ENCODE peak calls at places on chromosome 22, in eight cellular contexts. G, M, R, W, D, S, H and T are unnamed samples.

GRCh38 chr22:26718905-26719304 is 61.5 kb downstream of the MIAT start:
- DNase-seq in G (peak), M (no peak), R (peak), W (no peak), D (no peak), S (no peak), H (peak), T (no peak)

GRCh38 chr22:45006873-45007246 is 2.9 kb downstream of the PHF21B start:
- DNase-seq in G (no peak), M (no peak), R (no peak), W (no peak), D (no peak), S (peak), H (no peak), T (peak)

GRCh38 chr22:21968452-21969129 is 14.0 kb downstream of the TOP3B start:
- DNase-seq in G (no peak), M (no peak), R (no peak), W (no peak), D (no peak), S (no peak), H (no peak), T (no peak)

GRCh38 chr22:27327497-27327896 is 474.1 kb downstream of the MN1 start:
- DNase-seq in G (no peak), M (no peak), R (no peak), W (no peak), D (no peak), S (no peak), H (no peak), T (no peak)

GRCh38 chr22:42296381-42296853 is 26.0 kb upstream of the TCF20 start:
- DNase-seq in G (no peak), M (no peak), R (no peak), W (no peak), D (no peak), S (peak), H (no peak), T (peak)

GRCh38 chr22:25748704-25749103 is 6.7 kb downstream of the MYO18B start:
- DNase-seq in G (no peak), M (no peak), R (no peak), W (no peak), D (no peak), S (no peak), H (no peak), T (no peak)

GRCh38 chr22:27113211-27114030 is 456.0 kb downstream of the MIAT start:
- DNase-seq in G (peak), M (peak), R (peak), W (peak), D (peak), S (peak), H (peak), T (peak)

GRCh38 chr22:28398355-28398754 is 281.3 kb downstream of the TTC28 start:
- DNase-seq in G (no peak), M (no peak), R (no peak), W (no peak), D (no peak), S (no peak), H (no peak), T (no peak)

GRCh38 chr22:42757475-42757874 is 36.8 kb upstream of the A4GALT start:
- DNase-seq in G (peak), M (no peak), R (no peak), W (no peak), D (no peak), S (no peak), H (no peak), T (no peak)

GRCh38 chr22:30396871-30397655 is at the start of gene SEC14L2:
- DNase-seq in G (peak), M (peak), R (peak), W (peak), D (peak), S (peak), H (peak), T (peak)

GRCh38 chr22:28925916-28926315 is 42.5 kb downstream of the ZNRF3 start:
- DNase-seq in G (no peak), M (no peak), R (no peak), W (no peak), D (no peak), S (no peak), H (no peak), T (no peak)

GRCh38 chr22:28032896-28033295 is 113.8 kb upstream of the PITPNB start:
- DNase-seq in G (no peak), M (no peak), R (no peak), W (no peak), D (no peak), S (no peak), H (peak), T (no peak)

GRCh38 chr22:46542011-46542985 is 4.9 kb upstream of the CELSR1 start:
- DNase-seq in G (peak), M (peak), R (peak), W (peak), D (no peak), S (peak), H (peak), T (peak)

GRCh38 chr22:41076857-41077256 is 15.5 kb upstream of the EP300 start:
- DNase-seq in G (no peak), M (no peak), R (no peak), W (no peak), D (no peak), S (no peak), H (no peak), T (no peak)

GRCh38 chr22:26722159-26722558 is 64.8 kb downstream of the MIAT start:
- DNase-seq in G (peak), M (no peak), R (peak), W (no peak), D (no peak), S (no peak), H (no peak), T (no peak)

GRCh38 chr22:47610766-47611165 is 848.3 kb downstream of the TBC1D22A start:
- DNase-seq in G (no peak), M (no peak), R (no peak), W (no peak), D (no peak), S (no peak), H (no peak), T (no peak)

GRCh38 chr22:42080287-42080686 is 787 bp downstream of the SMDT1 start:
- DNase-seq in G (peak), M (peak), R (peak), W (no peak), D (no peak), S (no peak), H (peak), T (no peak)

GRCh38 chr22:33451851-33452469 is 393.8 kb upstream of the SYN3 start:
- DNase-seq in G (peak), M (no peak), R (no peak), W (no peak), D (no peak), S (no peak), H (no peak), T (no peak)

GRCh38 chr22:20957118-20957690 is 9.9 kb upstream of the AIFM3 start:
- DNase-seq in G (no peak), M (no peak), R (peak), W (no peak), D (no peak), S (no peak), H (no peak), T (no peak)

GRCh38 chr22:46848227-46848626 is 85.8 kb downstream of the TBC1D22A start:
- DNase-seq in G (peak), M (no peak), R (no peak), W (no peak), D (no peak), S (no peak), H (no peak), T (no peak)

GRCh38 chr22:49933236-49933921 is 14.9 kb downstream of the CRELD2 start:
- DNase-seq in G (no peak), M (no peak), R (no peak), W (no peak), D (no peak), S (no peak), H (no peak), T (peak)
- TF ChIP-seq POLR2A in G (no peak), M (no peak), R (no peak), W (peak), D (no peak), S (peak), H (no peak), T (no peak)

GRCh38 chr22:36330655-36331305 is 57.0 kb downstream of the MYH9 start:
- DNase-seq in G (peak), M (no peak), R (no peak), W (no peak), D (no peak), S (peak), H (peak), T (no peak)
- H3K4me3 ChIP-seq in G (no peak), M (no peak), R (no peak), W (peak), D (peak), S (peak), H (no peak), T (no peak)

DNA sequence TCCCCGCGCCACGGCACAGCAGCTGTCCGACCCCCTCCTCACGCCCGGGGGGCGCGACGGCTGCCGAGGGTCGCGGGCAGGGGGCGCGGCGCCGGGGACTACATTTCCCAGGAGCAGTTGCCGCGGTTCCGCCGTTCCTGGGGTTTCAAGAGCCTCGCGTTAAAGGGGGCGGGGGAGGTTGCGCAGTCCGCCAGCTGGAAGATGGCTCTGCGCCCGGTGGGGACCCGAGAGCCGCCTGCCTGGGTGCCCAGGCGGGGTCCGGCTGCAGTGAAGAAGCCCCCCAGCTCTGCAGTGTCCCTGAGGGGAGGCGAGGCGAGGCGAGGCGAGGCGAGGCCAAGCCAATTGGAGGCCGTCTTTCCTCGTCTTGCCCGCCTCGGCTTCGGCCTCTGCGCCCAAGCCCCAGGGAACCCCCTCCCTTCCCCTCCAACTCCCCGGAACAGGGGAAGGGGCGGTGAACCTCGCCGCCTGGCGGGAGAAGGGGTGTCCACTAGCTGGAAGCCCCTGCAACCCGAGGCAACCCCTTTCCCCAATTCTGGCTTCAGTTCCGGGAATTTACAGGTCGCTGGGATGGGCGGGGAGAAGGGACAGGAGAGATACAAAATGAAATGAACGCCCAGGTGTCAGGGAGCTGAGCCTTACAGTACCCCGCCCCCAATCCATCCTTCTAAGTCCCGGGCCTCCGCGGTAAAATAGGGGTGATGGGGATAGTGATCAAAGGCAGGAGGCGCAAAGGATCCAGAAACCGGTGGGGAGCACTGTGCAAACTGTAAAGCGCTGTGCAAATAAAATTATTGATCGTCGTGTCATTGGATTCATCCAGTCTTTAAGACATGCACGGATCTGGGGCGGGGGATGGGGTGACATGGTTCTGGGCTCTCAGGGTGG is 5.2 kb upstream of the GCAT start:
- DNase-seq in G (peak), M (no peak), R (peak), W (no peak), D (no peak), S (peak), H (peak), T (peak)
- H3K27ac ChIP-seq in G (peak), M (peak), R (peak), W (peak), D (peak), S (peak), H (no peak), T (peak)

DNA sequence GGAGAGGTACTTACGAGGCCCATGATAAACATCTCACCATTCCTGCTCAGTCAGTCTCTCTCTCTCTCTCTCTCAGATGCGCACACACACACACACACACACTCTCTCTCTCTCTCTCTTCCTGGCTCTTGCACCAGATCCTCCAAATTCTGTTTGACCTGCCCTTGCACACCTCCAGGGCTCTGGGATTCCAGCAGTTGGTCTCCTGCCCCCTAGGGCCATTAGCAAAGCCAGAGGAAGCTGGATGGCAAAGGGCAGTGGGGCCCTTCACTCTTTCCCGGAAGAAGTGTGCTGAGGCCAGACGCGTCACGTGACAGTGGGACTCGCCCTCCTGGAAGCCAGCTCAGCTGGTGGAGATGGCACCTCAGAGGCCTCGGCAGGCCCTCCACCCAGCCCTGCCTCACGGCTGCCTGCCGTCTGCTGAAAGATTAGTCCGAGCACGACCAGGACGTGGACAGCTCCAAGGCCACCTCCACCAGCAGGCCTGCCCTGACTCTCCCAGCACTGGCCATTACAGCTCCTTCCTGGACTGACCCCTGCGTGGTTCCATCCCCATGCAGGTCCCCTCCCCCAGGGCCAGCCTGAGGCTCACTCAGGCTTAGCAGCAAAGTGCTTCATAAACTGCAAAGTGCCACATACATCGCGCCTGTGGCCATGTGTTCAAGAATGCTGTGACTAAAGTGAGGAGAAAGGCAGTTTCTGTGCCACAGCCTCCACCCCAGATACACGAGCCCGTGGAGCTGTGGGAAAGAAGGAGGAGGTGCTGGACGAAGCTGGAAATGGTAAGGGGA is 3.7 kb downstream of the PDGFB start:
- DNase-seq in G (no peak), M (peak), R (peak), W (peak), D (peak), S (peak), H (peak), T (peak)
- TF ChIP-seq POLR2A in G (no peak), M (no peak), R (no peak), W (peak), D (no peak), S (no peak), H (peak), T (no peak)

GRCh38 chr22:17120281-17120680 is 879 bp downstream of the TMEM121B start:
- DNase-seq in G (peak), M (no peak), R (peak), W (no peak), D (no peak), S (peak), H (peak), T (no peak)
- H3K4me3 ChIP-seq in G (no peak), M (peak), R (peak), W (peak), D (no peak), S (no peak), H (no peak), T (no peak)

DNA sequence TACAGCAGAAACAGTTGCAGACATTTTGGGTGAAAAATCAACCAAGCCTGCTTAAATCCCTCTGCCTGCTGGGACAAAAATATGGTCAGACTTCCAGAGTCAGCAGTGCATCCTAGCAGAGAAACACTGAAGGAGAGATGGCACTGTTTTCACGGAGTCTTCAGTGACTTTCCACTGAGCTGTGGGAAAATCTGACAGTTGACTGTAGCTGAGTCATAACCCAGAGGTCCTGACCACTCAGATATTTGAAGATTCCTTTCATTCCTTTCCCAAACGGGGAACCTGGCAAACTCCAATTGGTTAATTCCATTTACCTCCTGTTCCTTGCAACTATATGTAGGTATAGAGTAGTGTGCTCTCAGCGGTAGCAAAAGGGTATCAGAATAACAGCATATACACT is 20.9 kb upstream of the UPB1 start:
- DNase-seq in G (peak), M (no peak), R (peak), W (no peak), D (peak), S (no peak), H (peak), T (no peak)
- H3K27ac ChIP-seq in G (peak), M (no peak), R (peak), W (no peak), D (peak), S (no peak), H (peak), T (no peak)

GRCh38 chr22:32073823-32074380 is 30.8 kb downstream of the SLC5A1 start:
- DNase-seq in G (no peak), M (no peak), R (no peak), W (no peak), D (no peak), S (no peak), H (no peak), T (no peak)
- TF ChIP-seq POLR2A in G (no peak), M (peak), R (no peak), W (no peak), D (no peak), S (no peak), H (no peak), T (no peak)

GRCh38 chr22:43996170-43996980 is 27.7 kb upstream of the PARVB start:
- DNase-seq in G (no peak), M (peak), R (no peak), W (no peak), D (no peak), S (peak), H (peak), T (peak)

GRCh38 chr22:43995057-43995685 is 28.9 kb upstream of the PARVB start:
- DNase-seq in G (no peak), M (no peak), R (no peak), W (no peak), D (no peak), S (no peak), H (no peak), T (peak)

GRCh38 chr22:43996981-43997265 is 27.2 kb upstream of the PARVB start:
- DNase-seq in G (no peak), M (no peak), R (no peak), W (no peak), D (no peak), S (no peak), H (no peak), T (peak)

GRCh38 chr22:43994416-43994815 is 29.7 kb upstream of the PARVB start:
- DNase-seq in G (no peak), M (no peak), R (no peak), W (no peak), D (no peak), S (no peak), H (no peak), T (peak)

DNA sequence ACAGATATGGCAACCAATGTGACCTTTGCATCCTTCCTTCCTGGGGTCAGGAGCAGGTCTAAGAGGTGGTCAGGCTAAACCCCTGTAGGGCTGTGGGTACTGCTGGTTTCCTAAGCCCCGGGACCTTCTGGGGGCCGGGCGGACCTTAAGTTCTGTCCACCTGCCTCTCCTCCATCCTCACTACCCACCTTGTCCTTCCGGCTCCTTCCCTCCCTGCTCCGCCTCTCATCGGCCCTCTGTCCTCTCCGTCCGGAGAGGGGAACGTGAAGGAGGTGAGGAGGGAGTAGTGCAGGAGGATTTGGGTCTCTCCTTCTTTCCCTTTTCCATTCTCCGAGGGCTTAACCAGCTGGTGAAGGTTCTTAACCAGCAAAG is 28.3 kb upstream of the PARVB start:
- DNase-seq in G (no peak), M (no peak), R (no peak), W (no peak), D (no peak), S (no peak), H (no peak), T (no peak)
- H3K4me3 ChIP-seq in G (no peak), M (peak), R (no peak), W (peak), D (no peak), S (peak), H (no peak), T (no peak)

DNA sequence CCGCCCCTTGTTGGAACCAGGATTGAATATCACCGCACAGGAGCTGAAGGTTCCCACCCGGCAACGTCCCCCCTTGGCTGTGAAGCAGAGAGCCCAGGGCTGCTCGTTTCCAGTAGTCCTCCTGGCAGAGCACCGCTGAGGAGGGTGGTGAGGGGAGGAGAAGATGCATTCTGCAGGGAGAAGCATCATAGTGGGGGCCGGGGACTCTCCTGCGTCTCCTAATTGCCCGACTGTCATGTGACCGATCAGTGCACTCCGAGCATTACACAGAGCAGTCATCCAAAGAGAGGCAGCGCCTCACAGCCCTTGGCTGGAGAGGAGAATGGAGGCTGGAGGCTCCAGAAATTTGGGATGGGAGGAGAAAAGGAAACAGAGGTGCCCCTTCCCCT is 85.0 kb upstream of the SEPTIN5 start:
- DNase-seq in G (no peak), M (no peak), R (no peak), W (peak), D (no peak), S (no peak), H (no peak), T (peak)
- H3K27ac ChIP-seq in G (no peak), M (no peak), R (no peak), W (no peak), D (no peak), S (no peak), H (no peak), T (no peak)